ENCODE peak calls at places on chromosomes 1 and 21, in six cellular contexts. M is bronchial epithelial cell; Q is brain microvascular endothelial cell; G is Karpas-422; R is CD8-positive, alpha-beta memory T cell; U is upper lobe of right lung. K is an unnamed sample.
A peak's percentile ranks its signal among the peaks of the same experiment; 100 is the strongest.

GRCh38 chr1:234271243-234271606 is 102.0 kb upstream of the COA6 start:
- DNase-seq in M (no peak), Q (no peak), G (no peak), R (no peak), U (no peak), K (no peak)

GRCh38 chr21:25371831-25372434 is 235.3 kb downstream of the MRPL39 start:
- DNase-seq in M (no peak), Q (no peak), G (no peak), R (no peak), U (no peak), K (no peak)

GRCh38 chr1:220818421-220819173 is 31.9 kb downstream of the MTARC1 start:
- DNase-seq in M (no peak), Q (peak; percentile 65), G (no peak), R (no peak), U (no peak), K (no peak)

GRCh38 chr1:162028726-162029125 is 5.1 kb upstream of the OLFML2B start:
- DNase-seq in M (peak; percentile 7), Q (no peak), G (peak; percentile 80), R (no peak), U (no peak), K (no peak)

GRCh38 chr1:170929412-170929834 is 5.9 kb upstream of the MROH9 start:
- DNase-seq in M (peak; percentile 29), Q (peak; percentile 66), G (no peak), R (no peak), U (no peak), K (no peak)

GRCh38 chr1:91736999-91737615 is 148.8 kb downstream of the TGFBR3 start:
- DNase-seq in M (peak; percentile 82), Q (peak; percentile 56), G (no peak), R (no peak), U (no peak), K (no peak)

GRCh38 chr1:57215175-57215574 is 208.7 kb downstream of the DAB1 start:
- DNase-seq in M (peak; percentile 35), Q (no peak), G (no peak), R (no peak), U (no peak), K (no peak)

GRCh38 chr1:178542554-178543290 is 29.8 kb downstream of the TEX35 start:
- DNase-seq in M (peak; percentile 50), Q (peak; percentile 81), G (peak; percentile 97), R (peak; percentile 85), U (peak; percentile 94), K (peak; percentile 90)

GRCh38 chr1:207221934-207222351 is 99.5 kb upstream of the CD55 start:
- DNase-seq in M (peak; percentile 94), Q (no peak), G (no peak), R (no peak), U (no peak), K (no peak)

GRCh38 chr1:107277022-107277421 is 136.2 kb downstream of the NTNG1 start:
- DNase-seq in M (peak; percentile 57), Q (peak; percentile 58), G (peak; percentile 73), R (no peak), U (no peak), K (no peak)

DNA sequence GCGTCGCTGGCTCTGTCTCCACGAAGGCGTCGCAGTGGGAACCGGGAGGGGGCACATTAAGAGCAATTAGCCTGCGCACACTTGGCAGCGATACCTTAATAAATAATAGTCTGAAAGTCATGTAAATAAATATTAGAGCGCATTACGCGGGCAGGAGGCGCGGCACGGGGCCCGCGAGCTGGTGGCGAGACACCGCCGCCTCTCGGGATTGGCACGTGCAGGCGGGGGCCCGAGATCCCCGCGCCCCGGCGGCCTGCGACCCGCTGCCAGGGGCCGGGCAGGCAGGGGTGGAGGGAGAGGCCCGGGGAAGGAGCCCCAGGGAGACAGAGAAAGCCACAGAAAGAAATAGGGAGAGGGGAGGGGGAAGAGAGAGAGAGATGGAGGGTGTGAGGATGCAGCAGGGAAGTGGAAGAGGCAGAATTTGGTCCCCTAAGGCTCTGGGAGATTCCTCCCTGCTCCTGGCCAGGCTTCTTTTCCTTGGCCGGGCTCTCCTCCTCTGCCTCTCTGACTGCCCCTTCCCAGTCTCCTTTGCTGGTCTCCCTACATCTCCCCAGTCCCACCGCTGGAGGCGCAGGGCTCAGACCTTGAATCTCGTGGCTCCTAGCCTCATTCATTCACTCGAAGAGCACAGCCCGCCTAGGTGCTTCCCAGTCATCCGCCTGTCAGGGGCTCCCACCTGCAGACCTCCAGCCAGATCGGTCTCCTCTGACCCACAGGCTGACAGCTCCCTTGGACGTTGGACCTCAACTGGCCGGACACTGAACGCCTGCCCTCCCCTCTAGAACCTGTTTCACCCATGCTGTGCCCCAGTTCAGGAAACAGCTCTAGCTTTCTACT is 76.3 kb downstream of the VWA5B1 start:
- DNase-seq in M (peak; percentile 31), Q (peak; percentile 25), G (peak; percentile 48), R (no peak), U (no peak), K (no peak)
- H3K4me3 ChIP-seq in M (peak overlapping the region; percentile 7), Q (peak overlapping the region; percentile 15), G (no peak overlapping the region), R (no peak overlapping the region), U (peak overlapping the region; percentile 25), K (peak overlapping the region; percentile 36)

DNA sequence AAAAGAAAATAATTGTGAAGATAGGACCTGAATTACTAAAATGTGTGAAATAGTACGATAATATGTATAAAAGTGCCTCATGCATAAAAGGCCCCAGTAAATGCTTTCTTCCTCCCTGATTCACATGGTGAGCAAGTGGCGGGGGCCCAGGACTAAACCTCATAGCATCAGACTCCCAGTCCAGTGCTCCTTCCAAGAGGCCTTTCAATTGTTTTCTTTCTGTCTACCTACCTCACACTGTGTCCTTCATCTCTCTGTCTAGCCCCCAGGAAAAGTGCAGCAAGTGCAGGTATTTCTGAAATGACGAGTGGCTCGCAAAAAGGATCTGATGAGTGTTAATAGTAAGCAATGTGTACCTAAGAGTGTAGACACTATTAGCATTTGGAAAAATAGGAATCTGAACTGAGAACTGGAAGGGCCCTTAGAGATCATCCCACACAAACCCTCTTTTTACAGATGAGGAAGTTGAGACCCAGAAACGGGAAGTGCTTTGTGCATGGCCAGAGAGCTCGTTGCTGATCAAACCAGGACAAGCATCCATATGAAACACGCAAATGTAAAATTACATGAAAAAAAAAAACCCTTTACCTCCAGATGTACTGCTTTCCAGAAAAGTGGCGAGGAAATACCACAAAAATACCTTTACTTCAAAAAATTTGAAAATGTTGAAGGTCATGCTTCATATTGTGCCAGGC is 118.2 kb upstream of the HOOK1 start:
- DNase-seq in M (no peak), Q (no peak), G (peak; percentile 63), R (no peak), U (no peak), K (no peak)
- H3K4me3 ChIP-seq in M (no peak overlapping the region), Q (no peak overlapping the region), G (no peak overlapping the region), R (no peak overlapping the region), U (peak overlapping the region; percentile 2), K (no peak overlapping the region)

DNA sequence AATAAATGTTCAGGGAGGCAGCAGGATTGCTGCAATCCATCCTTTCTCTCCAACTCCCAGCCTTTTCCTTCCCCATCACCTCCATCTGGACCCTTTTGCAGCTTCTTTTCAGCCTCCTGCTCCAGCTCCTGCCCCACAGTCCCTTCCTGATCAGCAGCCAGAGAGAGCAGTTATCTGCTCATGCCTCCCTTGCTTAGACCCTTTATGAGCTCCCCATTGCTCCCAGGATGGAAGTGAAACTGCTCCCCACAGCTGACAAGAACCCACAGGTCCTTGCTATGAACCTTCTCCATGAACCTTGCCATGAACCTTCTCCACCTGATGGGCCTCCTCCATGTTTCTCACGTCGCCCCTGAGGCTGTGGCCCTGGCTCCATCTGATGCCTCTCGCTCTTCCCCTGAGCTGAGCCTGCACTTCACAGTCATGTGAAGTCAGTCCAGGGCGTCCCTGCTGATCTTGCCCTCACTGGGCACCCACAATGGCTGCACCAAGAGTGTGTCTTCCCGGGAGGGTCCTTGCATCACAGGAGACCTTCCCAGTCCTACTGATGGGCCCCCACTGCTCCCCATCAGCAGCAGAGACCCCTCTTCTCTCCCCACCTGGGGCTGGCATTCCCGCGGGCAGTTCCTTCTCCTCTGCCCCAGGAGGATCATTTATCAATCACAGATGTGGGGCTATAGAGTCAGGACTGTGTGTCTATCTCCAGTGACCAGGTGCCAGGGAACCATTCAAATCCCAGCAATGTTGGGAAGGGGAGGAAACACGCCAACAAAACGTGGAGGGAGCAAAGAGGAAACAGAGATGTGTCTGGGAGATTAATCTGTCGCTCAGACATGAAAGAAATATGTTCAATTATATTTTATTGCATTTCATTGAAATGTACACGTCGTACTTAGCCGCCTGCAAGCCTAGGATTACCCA is 73.1 kb downstream of the MATN1 start:
- DNase-seq in M (no peak), Q (no peak), G (no peak), R (no peak), U (no peak), K (no peak)
- H3K4me3 ChIP-seq in M (no peak overlapping the region), Q (no peak overlapping the region), G (no peak overlapping the region), R (no peak overlapping the region), U (no peak overlapping the region), K (no peak overlapping the region)

GRCh38 chr21:45556645-45557601 is 14.7 kb upstream of the SLC19A1 start:
- DNase-seq in M (no peak), Q (no peak), G (peak; percentile 65), R (no peak), U (peak; percentile 71), K (peak; percentile 51)

GRCh38 chr21:45555251-45555556 is 13.0 kb upstream of the SLC19A1 start:
- DNase-seq in M (no peak), Q (no peak), G (peak; percentile 44), R (no peak), U (no peak), K (no peak)

GRCh38 chr21:45557611-45558043 is 15.4 kb upstream of the SLC19A1 start:
- DNase-seq in M (no peak), Q (no peak), G (no peak), R (no peak), U (peak; percentile 62), K (no peak)

GRCh38 chr21:45555557-45556301 is 13.5 kb upstream of the SLC19A1 start:
- DNase-seq in M (peak; percentile 70), Q (peak; percentile 62), G (peak; percentile 72), R (peak; percentile 60), U (peak; percentile 88), K (peak; percentile 85)

DNA sequence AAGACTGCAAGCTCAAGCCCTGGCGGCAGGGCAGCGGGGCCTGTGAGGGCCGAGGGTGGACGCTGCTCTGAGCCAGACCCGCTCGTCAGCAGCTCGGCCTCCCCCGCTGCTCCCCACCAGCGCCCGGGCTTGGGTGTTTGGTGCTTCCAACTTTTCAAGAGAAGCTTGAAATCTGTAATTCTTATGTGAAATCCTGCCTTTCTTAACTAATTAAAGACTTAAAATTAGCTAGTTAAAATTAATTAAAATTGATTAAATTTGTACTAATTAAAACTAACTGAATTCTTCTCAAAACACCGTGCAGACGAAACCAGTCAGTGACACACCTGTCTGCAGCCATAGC is 14.0 kb upstream of the SLC19A1 start:
- DNase-seq in M (no peak), Q (no peak), G (no peak), R (no peak), U (no peak), K (no peak)
- H3K4me3 ChIP-seq in M (peak overlapping the region; percentile 44), Q (peak overlapping the region; percentile 53), G (no peak overlapping the region), R (no peak overlapping the region), U (peak overlapping the region; percentile 49), K (peak overlapping the region; percentile 59)

GRCh38 chr21:16279658-16280581 is 550.1 kb downstream of the USP25 start:
- DNase-seq in M (no peak), Q (peak; percentile 71), G (no peak), R (no peak), U (no peak), K (no peak)

GRCh38 chr21:16285646-16286223 is 556.0 kb downstream of the USP25 start:
- DNase-seq in M (no peak), Q (no peak), G (no peak), R (no peak), U (no peak), K (no peak)

DNA sequence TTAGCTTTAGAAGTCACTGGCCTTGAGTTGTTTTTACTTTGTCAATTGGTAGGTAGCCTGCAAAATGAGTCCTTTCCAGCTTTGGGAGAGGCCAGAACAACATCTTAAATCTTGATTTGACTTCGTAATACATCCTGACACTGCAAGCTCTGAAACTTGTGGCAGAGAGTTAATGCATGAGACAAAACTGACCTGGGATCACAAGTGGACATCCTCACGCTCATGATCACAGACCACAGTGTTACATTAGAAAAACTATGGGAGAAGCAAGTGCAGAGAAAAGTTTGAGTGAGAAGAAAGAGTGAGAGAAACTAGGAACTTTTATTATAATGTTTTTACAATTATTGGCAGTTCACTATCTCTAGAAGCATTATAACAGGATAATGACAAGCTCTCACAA is 550.9 kb downstream of the USP25 start:
- DNase-seq in M (no peak), Q (peak; percentile 34), G (no peak), R (no peak), U (no peak), K (no peak)
- H3K4me3 ChIP-seq in M (no peak overlapping the region), Q (no peak overlapping the region), G (no peak overlapping the region), R (no peak overlapping the region), U (peak overlapping the region; percentile 3), K (peak overlapping the region; percentile 12)